ENCODE peak calls at places on chromosomes 12 and 14, in ten cellular contexts. One of them, this sample, is unnamed.

GRCh38 chr12:43676183-43676813 is 82.3 kb downstream of the PUS7L start:
- DNase-seq in Calu3: peak
- DNase-seq in ovary: no peak
- DNase-seq in hepatocyte: peak
- DNase-seq in B cell: no peak
- DNase-seq in pancreas: no peak
- DNase-seq in epithelial cell of esophagus: peak
- DNase-seq in breast epithelium: no peak
- DNase-seq in fibroblast of pulmonary artery: peak
- DNase-seq in IMR-90: peak
- DNase-seq in this sample: no peak

GRCh38 chr14:35558680-35559079 is 24.7 kb downstream of the INSM2 start:
- DNase-seq in B cell: no peak
- DNase-seq in epithelial cell of esophagus: no peak
- DNase-seq in breast epithelium: no peak
- DNase-seq in pancreas: no peak
- DNase-seq in IMR-90: no peak
- DNase-seq in hepatocyte: no peak
- DNase-seq in fibroblast of pulmonary artery: no peak
- DNase-seq in ovary: no peak
- DNase-seq in Calu3: no peak
- DNase-seq in this sample: no peak

GRCh38 chr12:108821407-108822397 is 35.7 kb downstream of the SSH1 start:
- DNase-seq in fibroblast of pulmonary artery: peak
- DNase-seq in IMR-90: peak
- DNase-seq in hepatocyte: no peak
- DNase-seq in ovary: no peak
- DNase-seq in breast epithelium: no peak
- DNase-seq in Calu3: peak
- DNase-seq in epithelial cell of esophagus: peak
- DNase-seq in B cell: no peak
- DNase-seq in pancreas: no peak
- DNase-seq in this sample: no peak

GRCh38 chr14:35068238-35069012 is 22.4 kb downstream of the FAM177A1 start:
- DNase-seq in hepatocyte: peak
- DNase-seq in breast epithelium: no peak
- DNase-seq in B cell: no peak
- DNase-seq in Calu3: no peak
- DNase-seq in epithelial cell of esophagus: peak
- DNase-seq in ovary: no peak
- DNase-seq in fibroblast of pulmonary artery: peak
- DNase-seq in pancreas: no peak
- DNase-seq in IMR-90: peak
- DNase-seq in this sample: no peak

GRCh38 chr12:34348836-34349672 is 326.8 kb downstream of the ALG10 start:
- DNase-seq in hepatocyte: no peak
- DNase-seq in ovary: no peak
- DNase-seq in fibroblast of pulmonary artery: no peak
- DNase-seq in breast epithelium: no peak
- DNase-seq in epithelial cell of esophagus: no peak
- DNase-seq in B cell: no peak
- DNase-seq in IMR-90: no peak
- DNase-seq in pancreas: no peak
- DNase-seq in Calu3: no peak
- DNase-seq in this sample: no peak

GRCh38 chr12:4112734-4113396 is 160.7 kb upstream of the CCND2 start:
- DNase-seq in fibroblast of pulmonary artery: no peak
- DNase-seq in hepatocyte: no peak
- DNase-seq in B cell: no peak
- DNase-seq in IMR-90: peak
- DNase-seq in pancreas: no peak
- DNase-seq in breast epithelium: no peak
- DNase-seq in Calu3: no peak
- DNase-seq in ovary: no peak
- DNase-seq in epithelial cell of esophagus: peak
- DNase-seq in this sample: no peak

GRCh38 chr14:52348796-52349195 is 34.7 kb downstream of the PTGER2 start:
- DNase-seq in epithelial cell of esophagus: peak
- DNase-seq in hepatocyte: no peak
- DNase-seq in IMR-90: peak
- DNase-seq in Calu3: no peak
- DNase-seq in ovary: no peak
- DNase-seq in B cell: no peak
- DNase-seq in breast epithelium: no peak
- DNase-seq in fibroblast of pulmonary artery: peak
- DNase-seq in pancreas: no peak
- DNase-seq in this sample: no peak

GRCh38 chr12:54526800-54527630 is 22.4 kb upstream of the PDE1B start:
- DNase-seq in fibroblast of pulmonary artery: peak
- DNase-seq in IMR-90: peak
- DNase-seq in hepatocyte: peak
- DNase-seq in pancreas: no peak
- DNase-seq in epithelial cell of esophagus: peak
- DNase-seq in breast epithelium: no peak
- DNase-seq in ovary: peak
- DNase-seq in B cell: no peak
- DNase-seq in Calu3: peak
- DNase-seq in this sample: no peak

GRCh38 chr14:24183014-24183481 is 5.6 kb downstream of the IPO4 start:
- DNase-seq in fibroblast of pulmonary artery: no peak
- DNase-seq in Calu3: no peak
- DNase-seq in B cell: no peak
- DNase-seq in breast epithelium: no peak
- DNase-seq in ovary: no peak
- DNase-seq in epithelial cell of esophagus: no peak
- DNase-seq in pancreas: no peak
- DNase-seq in IMR-90: no peak
- DNase-seq in hepatocyte: no peak
- DNase-seq in this sample: no peak

GRCh38 chr12:53221203-53222076 is 10.6 kb downstream of the RARG start:
- DNase-seq in fibroblast of pulmonary artery: peak
- DNase-seq in epithelial cell of esophagus: peak
- DNase-seq in breast epithelium: peak
- DNase-seq in pancreas: peak
- DNase-seq in Calu3: peak
- DNase-seq in hepatocyte: peak
- DNase-seq in IMR-90: peak
- DNase-seq in B cell: peak
- DNase-seq in ovary: peak
- DNase-seq in this sample: no peak

GRCh38 chr12:71652656-71653055 is 11.0 kb downstream of the ZFC3H1 start:
- DNase-seq in B cell: no peak
- DNase-seq in breast epithelium: no peak
- DNase-seq in IMR-90: no peak
- DNase-seq in hepatocyte: no peak
- DNase-seq in ovary: no peak
- DNase-seq in fibroblast of pulmonary artery: no peak
- DNase-seq in Calu3: no peak
- DNase-seq in epithelial cell of esophagus: no peak
- DNase-seq in pancreas: no peak
- DNase-seq in this sample: no peak

GRCh38 chr12:120229583-120230325 is 28.8 kb upstream of the RPLP0 start:
- DNase-seq in IMR-90: no peak
- DNase-seq in epithelial cell of esophagus: peak
- DNase-seq in fibroblast of pulmonary artery: peak
- DNase-seq in pancreas: no peak
- DNase-seq in ovary: no peak
- DNase-seq in B cell: no peak
- DNase-seq in Calu3: peak
- DNase-seq in breast epithelium: no peak
- DNase-seq in hepatocyte: peak
- DNase-seq in this sample: no peak

GRCh38 chr12:130611026-130611905 is 104.8 kb downstream of the RIMBP2 start:
- DNase-seq in fibroblast of pulmonary artery: no peak
- DNase-seq in IMR-90: no peak
- DNase-seq in pancreas: no peak
- DNase-seq in epithelial cell of esophagus: no peak
- DNase-seq in ovary: no peak
- DNase-seq in breast epithelium: no peak
- DNase-seq in B cell: no peak
- DNase-seq in hepatocyte: no peak
- DNase-seq in Calu3: no peak
- DNase-seq in this sample: no peak

GRCh38 chr14:105490318-105490571 is 801 bp upstream of the TEDC1 start:
- DNase-seq in ovary: peak
- DNase-seq in breast epithelium: peak
- DNase-seq in B cell: no peak
- DNase-seq in epithelial cell of esophagus: no peak
- DNase-seq in fibroblast of pulmonary artery: no peak
- DNase-seq in pancreas: no peak
- DNase-seq in Calu3: no peak
- DNase-seq in hepatocyte: no peak
- DNase-seq in IMR-90: no peak
- DNase-seq in this sample: no peak

GRCh38 chr14:33229269-33229924 is 290.7 kb downstream of the NPAS3 start:
- DNase-seq in IMR-90: no peak
- DNase-seq in fibroblast of pulmonary artery: peak
- DNase-seq in Calu3: no peak
- DNase-seq in B cell: no peak
- DNase-seq in pancreas: no peak
- DNase-seq in ovary: no peak
- DNase-seq in breast epithelium: no peak
- DNase-seq in epithelial cell of esophagus: no peak
- DNase-seq in hepatocyte: peak
- DNase-seq in this sample: no peak

GRCh38 chr12:124920353-124920935 is 6.0 kb upstream of the UBC start:
- DNase-seq in ovary: no peak
- DNase-seq in fibroblast of pulmonary artery: no peak
- DNase-seq in breast epithelium: no peak
- DNase-seq in hepatocyte: no peak
- DNase-seq in Calu3: no peak
- DNase-seq in pancreas: no peak
- DNase-seq in epithelial cell of esophagus: no peak
- DNase-seq in IMR-90: no peak
- DNase-seq in B cell: no peak
- DNase-seq in this sample: no peak

GRCh38 chr12:1474567-1475153 is 119.7 kb downstream of the FBXL14 start:
- DNase-seq in hepatocyte: peak
- DNase-seq in B cell: no peak
- DNase-seq in Calu3: no peak
- DNase-seq in breast epithelium: no peak
- DNase-seq in epithelial cell of esophagus: peak
- DNase-seq in ovary: no peak
- DNase-seq in IMR-90: peak
- DNase-seq in pancreas: no peak
- DNase-seq in fibroblast of pulmonary artery: peak
- DNase-seq in this sample: no peak

GRCh38 chr12:5343711-5344110 is 88.2 kb upstream of the NTF3 start:
- DNase-seq in fibroblast of pulmonary artery: no peak
- DNase-seq in B cell: no peak
- DNase-seq in epithelial cell of esophagus: no peak
- DNase-seq in ovary: no peak
- DNase-seq in hepatocyte: no peak
- DNase-seq in breast epithelium: no peak
- DNase-seq in Calu3: no peak
- DNase-seq in IMR-90: no peak
- DNase-seq in pancreas: no peak
- DNase-seq in this sample: no peak

GRCh38 chr14:102139248-102140026 is at the start of gene WDR20:
- DNase-seq in fibroblast of pulmonary artery: peak
- DNase-seq in Calu3: peak
- DNase-seq in ovary: peak
- DNase-seq in IMR-90: peak
- DNase-seq in pancreas: peak
- DNase-seq in epithelial cell of esophagus: peak
- DNase-seq in hepatocyte: peak
- DNase-seq in breast epithelium: peak
- DNase-seq in B cell: peak
- DNase-seq in this sample: peak
- TF ChIP-seq CTCF in fibroblast of pulmonary artery: no peak
- TF ChIP-seq CTCF in Calu3: no peak
- TF ChIP-seq CTCF in ovary: no peak
- TF ChIP-seq CTCF in IMR-90: no peak
- TF ChIP-seq CTCF in pancreas: no peak
- TF ChIP-seq CTCF in epithelial cell of esophagus: peak
- TF ChIP-seq CTCF in hepatocyte: no peak
- TF ChIP-seq CTCF in breast epithelium: no peak
- TF ChIP-seq CTCF in B cell: no peak
- TF ChIP-seq CTCF in this sample: no peak

GRCh38 chr14:21653331-21653885 is at the start of gene OR4E2:
- DNase-seq in pancreas: no peak
- DNase-seq in Calu3: no peak
- DNase-seq in fibroblast of pulmonary artery: no peak
- DNase-seq in ovary: no peak
- DNase-seq in hepatocyte: no peak
- DNase-seq in B cell: no peak
- DNase-seq in breast epithelium: no peak
- DNase-seq in IMR-90: no peak
- DNase-seq in epithelial cell of esophagus: no peak
- DNase-seq in this sample: no peak

GRCh38 chr14:21654215-21654614 is 580 bp downstream of the OR4E2 start:
- DNase-seq in pancreas: no peak
- DNase-seq in B cell: no peak
- DNase-seq in IMR-90: no peak
- DNase-seq in breast epithelium: no peak
- DNase-seq in Calu3: no peak
- DNase-seq in fibroblast of pulmonary artery: no peak
- DNase-seq in epithelial cell of esophagus: no peak
- DNase-seq in hepatocyte: no peak
- DNase-seq in ovary: no peak
- DNase-seq in this sample: no peak

GRCh38 chr14:21652209-21652808 is 1.3 kb upstream of the OR4E2 start:
- DNase-seq in epithelial cell of esophagus: no peak
- DNase-seq in breast epithelium: no peak
- DNase-seq in hepatocyte: no peak
- DNase-seq in fibroblast of pulmonary artery: no peak
- DNase-seq in ovary: no peak
- DNase-seq in B cell: no peak
- DNase-seq in IMR-90: no peak
- DNase-seq in Calu3: no peak
- DNase-seq in pancreas: no peak
- DNase-seq in this sample: no peak

GRCh38 chr14:21656980-21657379 is 3.3 kb downstream of the OR4E2 start:
- DNase-seq in fibroblast of pulmonary artery: no peak
- DNase-seq in epithelial cell of esophagus: no peak
- DNase-seq in ovary: no peak
- DNase-seq in pancreas: no peak
- DNase-seq in B cell: no peak
- DNase-seq in breast epithelium: no peak
- DNase-seq in hepatocyte: no peak
- DNase-seq in IMR-90: no peak
- DNase-seq in Calu3: no peak
- DNase-seq in this sample: no peak
- TF ChIP-seq CTCF in fibroblast of pulmonary artery: no peak
- TF ChIP-seq CTCF in epithelial cell of esophagus: no peak
- TF ChIP-seq CTCF in ovary: no peak
- TF ChIP-seq CTCF in pancreas: no peak
- TF ChIP-seq CTCF in B cell: no peak
- TF ChIP-seq CTCF in breast epithelium: no peak
- TF ChIP-seq CTCF in hepatocyte: no peak
- TF ChIP-seq CTCF in IMR-90: no peak
- TF ChIP-seq CTCF in Calu3: no peak
- TF ChIP-seq CTCF in this sample: no peak

GRCh38 chr14:94707494-94707893 is 62.4 kb downstream of the GSC start:
- DNase-seq in fibroblast of pulmonary artery: no peak
- DNase-seq in Calu3: no peak
- DNase-seq in epithelial cell of esophagus: no peak
- DNase-seq in breast epithelium: no peak
- DNase-seq in IMR-90: no peak
- DNase-seq in B cell: no peak
- DNase-seq in hepatocyte: no peak
- DNase-seq in pancreas: no peak
- DNase-seq in ovary: no peak
- DNase-seq in this sample: no peak
- TF ChIP-seq CTCF in fibroblast of pulmonary artery: no peak
- TF ChIP-seq CTCF in Calu3: no peak
- TF ChIP-seq CTCF in epithelial cell of esophagus: no peak
- TF ChIP-seq CTCF in breast epithelium: no peak
- TF ChIP-seq CTCF in IMR-90: no peak
- TF ChIP-seq CTCF in B cell: no peak
- TF ChIP-seq CTCF in hepatocyte: no peak
- TF ChIP-seq CTCF in pancreas: no peak
- TF ChIP-seq CTCF in ovary: no peak
- TF ChIP-seq CTCF in this sample: no peak

GRCh38 chr14:59123975-59124374 is 64.5 kb upstream of the DAAM1 start:
- DNase-seq in pancreas: no peak
- DNase-seq in B cell: no peak
- DNase-seq in Calu3: no peak
- DNase-seq in epithelial cell of esophagus: peak
- DNase-seq in hepatocyte: peak
- DNase-seq in breast epithelium: no peak
- DNase-seq in ovary: no peak
- DNase-seq in IMR-90: peak
- DNase-seq in fibroblast of pulmonary artery: peak
- DNase-seq in this sample: no peak
- TF ChIP-seq CTCF in pancreas: no peak
- TF ChIP-seq CTCF in B cell: no peak
- TF ChIP-seq CTCF in Calu3: no peak
- TF ChIP-seq CTCF in epithelial cell of esophagus: peak
- TF ChIP-seq CTCF in hepatocyte: peak
- TF ChIP-seq CTCF in breast epithelium: no peak
- TF ChIP-seq CTCF in ovary: no peak
- TF ChIP-seq CTCF in IMR-90: peak
- TF ChIP-seq CTCF in fibroblast of pulmonary artery: peak
- TF ChIP-seq CTCF in this sample: no peak

This sample was measured in omental fat pad.